ENCODE peak calls at places on chromosome 21, in five cellular contexts. O is spleen, M is lower lobe of right lung, T is thoracic aorta, K is right atrium auricular region. R is an unnamed sample.

GRCh38 chr21:34707876-34708325 is 39.1 kb downstream of the CLIC6 start:
- DNase-seq in O (no peak), M (no peak), T (no peak), K (no peak), R (no peak)

GRCh38 chr21:45954271-45954670 is 27.3 kb upstream of the COL6A1 start:
- DNase-seq in O (no peak), M (no peak), T (no peak), K (no peak), R (no peak)

GRCh38 chr21:35395728-35396127 is 346.6 kb upstream of the RUNX1 start:
- DNase-seq in O (no peak), M (no peak), T (no peak), K (no peak), R (no peak)

GRCh38 chr21:45575304-45575992 is 33.2 kb upstream of the SLC19A1 start:
- DNase-seq in O (peak; percentile 68), M (peak; percentile 30), T (no peak), K (no peak), R (peak; percentile 68)

GRCh38 chr21:45551316-45551715 is 9.1 kb upstream of the SLC19A1 start:
- DNase-seq in O (peak; percentile 53), M (peak; percentile 47), T (no peak), K (no peak), R (no peak)

GRCh38 chr21:31326478-31327247 is 17.4 kb downstream of the TIAM1 start:
- DNase-seq in O (no peak), M (no peak), T (no peak), K (no peak), R (no peak)

GRCh38 chr21:46117586-46118304 is 19.8 kb downstream of the COL6A2 start:
- DNase-seq in O (peak; percentile 66), M (peak; percentile 44), T (no peak), K (no peak), R (peak; percentile 71)

GRCh38 chr21:16644690-16645089 is 868.2 kb upstream of the CXADR start:
- DNase-seq in O (no peak), M (no peak), T (no peak), K (no peak), R (no peak)

GRCh38 chr21:34598931-34599400 is 15.9 kb downstream of the RCAN1 start:
- DNase-seq in O (no peak), M (no peak), T (no peak), K (no peak), R (no peak)

GRCh38 chr21:15604424-15604823 is 125.4 kb upstream of the USP25 start:
- DNase-seq in O (no peak), M (no peak), T (no peak), K (no peak), R (no peak)

GRCh38 chr21:46154955-46155513 is 345 bp downstream of the FTCD start:
- DNase-seq in O (no peak), M (peak; percentile 39), T (no peak), K (no peak), R (peak; percentile 59)

GRCh38 chr21:45017376-45017960 is 56.9 kb upstream of the ADARB1 start:
- DNase-seq in O (peak; percentile 31), M (no peak), T (no peak), K (no peak), R (no peak)

GRCh38 chr21:31862078-31862477 is 10.7 kb upstream of the HUNK start:
- DNase-seq in O (no peak), M (no peak), T (no peak), K (peak; percentile 1), R (peak; percentile 29)

GRCh38 chr21:36321325-36322082 is 1.5 kb downstream of the MORC3 start:
- DNase-seq in O (peak; percentile 22), M (no peak), T (no peak), K (peak; percentile 57), R (no peak)

GRCh38 chr21:45835301-45836267 is 146.0 kb upstream of the COL6A1 start:
- DNase-seq in O (no peak), M (no peak), T (no peak), K (no peak), R (no peak)

GRCh38 chr21:34360488-34361241 is 3.1 kb upstream of the KCNE2 start:
- DNase-seq in O (no peak), M (no peak), T (no peak), K (peak; percentile 40), R (peak; percentile 29)

GRCh38 chr21:46203203-46203600 is 18.9 kb upstream of the SPATC1L start:
- DNase-seq in O (no peak), M (peak; percentile 4), T (no peak), K (no peak), R (no peak)

GRCh38 chr21:32733356-32733755 is 5.5 kb upstream of the SYNJ1 start:
- DNase-seq in O (no peak), M (no peak), T (no peak), K (no peak), R (no peak)

GRCh38 chr21:19692231-19692630 is 1288.6 kb upstream of the TMPRSS15 start:
- DNase-seq in O (no peak), M (no peak), T (no peak), K (no peak), R (no peak)

GRCh38 chr21:21463456-21463855 is 465.2 kb downstream of the NCAM2 start:
- DNase-seq in O (no peak), M (no peak), T (no peak), K (no peak), R (no peak)

GRCh38 chr21:36005018-36005417 is 55.3 kb downstream of the SETD4 start:
- DNase-seq in O (no peak), M (no peak), T (no peak), K (no peak), R (no peak)

GRCh38 chr21:31366825-31367224 is 22.8 kb upstream of the TIAM1 start:
- DNase-seq in O (no peak), M (no peak), T (no peak), K (no peak), R (no peak)

GRCh38 chr21:16942703-16943102 is 570.1 kb upstream of the CXADR start:
- DNase-seq in O (no peak), M (no peak), T (no peak), K (no peak), R (no peak)

GRCh38 chr21:33196956-33197374 is 32.8 kb upstream of the IFNAR2 start:
- DNase-seq in O (no peak), M (peak; percentile 70), T (no peak), K (peak; percentile 84), R (no peak)

GRCh38 chr21:36553406-36553805 is 73.5 kb upstream of the CLDN14 start:
- DNase-seq in O (no peak), M (no peak), T (no peak), K (peak; percentile 48), R (no peak)

GRCh38 chr21:34795152-34796141 is 126.7 kb downstream of the CLIC6 start:
- DNase-seq in O (no peak), M (no peak), T (no peak), K (no peak), R (no peak)

GRCh38 chr21:23160914-23161313 is 2162.7 kb downstream of the NCAM2 start:
- DNase-seq in O (no peak), M (no peak), T (no peak), K (no peak), R (no peak)

DNA sequence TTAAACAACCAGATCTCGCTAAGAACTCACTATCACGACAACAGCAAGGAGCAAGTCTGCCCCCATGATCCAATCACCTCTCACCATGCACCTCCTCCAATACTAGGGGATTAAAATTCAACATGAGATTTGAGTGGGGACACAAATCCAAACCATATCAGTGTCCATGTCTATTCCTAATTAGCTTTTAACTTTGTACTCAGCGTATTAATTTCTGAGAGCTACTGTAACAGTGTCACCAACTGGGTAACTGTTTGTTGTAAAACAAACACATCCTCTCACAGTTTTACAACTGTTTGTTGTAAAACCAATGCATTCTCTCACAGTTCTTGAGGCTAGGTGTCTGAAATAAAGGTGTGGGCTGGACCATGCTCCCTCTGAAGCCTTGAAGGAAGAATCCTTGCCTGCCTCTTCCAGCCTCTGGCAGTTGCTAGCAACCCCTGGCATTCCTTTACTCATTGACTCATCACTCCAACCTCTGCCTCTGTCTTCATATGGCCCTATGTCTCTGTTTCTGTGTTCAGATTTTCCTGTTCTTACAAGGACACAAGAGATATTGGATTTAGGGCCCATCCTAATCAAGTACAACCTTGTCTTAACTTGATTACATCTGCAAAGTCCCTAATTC is 121.2 kb downstream of the LTN1 start:
- DNase-seq in O (no peak), M (no peak), T (no peak), K (no peak), R (no peak)
- TF ChIP-seq CTCF in O (no peak), M (no peak), T (no peak), K (no peak), R (no peak)

DNA sequence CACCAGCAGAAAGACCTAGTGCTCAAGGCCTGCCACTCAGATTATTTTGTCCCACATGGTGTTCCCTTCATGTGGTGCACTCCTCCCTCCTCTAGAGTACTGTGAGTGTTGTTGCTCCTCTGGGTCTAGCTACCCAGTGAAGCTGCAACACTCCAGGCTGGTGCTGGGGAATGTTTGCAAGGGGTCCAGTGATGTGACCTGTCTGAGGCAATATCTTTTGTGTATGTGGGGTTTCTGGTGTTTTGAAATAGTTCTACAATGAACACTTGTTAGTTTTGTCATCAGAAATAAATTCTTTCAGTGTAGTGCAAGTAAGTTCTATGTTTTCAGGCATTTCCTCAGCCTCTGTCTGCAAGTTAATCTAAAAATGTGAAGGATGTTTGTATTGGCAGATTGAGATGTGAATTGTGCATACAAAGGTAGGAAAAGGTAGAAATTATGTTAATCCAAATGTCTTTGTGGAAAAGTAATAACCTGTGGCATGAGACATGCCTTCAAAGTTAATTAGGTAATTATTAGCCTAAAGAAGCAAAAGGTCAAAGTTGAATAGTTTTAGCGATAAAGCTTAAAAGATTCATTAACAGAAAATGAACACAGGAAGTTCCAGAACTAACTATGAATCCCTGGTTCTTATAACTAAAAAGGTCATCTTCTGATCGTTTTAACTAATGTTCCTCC is 616.8 kb downstream of the LTN1 start:
- DNase-seq in O (no peak), M (no peak), T (no peak), K (no peak), R (no peak)
- H3K27ac ChIP-seq in O (no peak overlapping the region), M (no peak overlapping the region), T (peak overlapping the region; percentile 24), K (no peak overlapping the region), R (no peak overlapping the region)

DNA sequence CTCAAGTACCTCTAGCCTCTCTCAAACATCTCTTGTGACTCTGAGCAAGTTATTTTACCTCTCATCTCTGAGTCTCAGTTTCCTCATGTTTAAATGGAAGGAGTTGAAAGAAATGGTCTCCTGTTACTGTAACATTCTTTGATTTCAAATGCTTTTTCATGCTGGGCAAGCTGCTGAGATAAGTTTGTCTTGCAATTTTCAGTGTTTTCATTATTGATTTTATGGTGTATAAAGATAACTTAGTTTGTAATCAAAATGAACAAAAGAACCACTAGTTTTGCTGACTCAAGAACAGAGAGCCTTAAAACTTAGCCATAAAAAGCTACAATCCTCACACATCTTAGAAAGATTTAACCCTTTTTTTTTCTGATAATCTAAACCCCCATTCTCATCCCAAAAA is 4.5 kb downstream of the LIPI start:
- DNase-seq in O (no peak), M (no peak), T (no peak), K (no peak), R (no peak)
- H3K4me3 ChIP-seq in O (no peak overlapping the region), M (no peak overlapping the region), T (no peak overlapping the region), K (no peak overlapping the region), R (no peak overlapping the region)

DNA sequence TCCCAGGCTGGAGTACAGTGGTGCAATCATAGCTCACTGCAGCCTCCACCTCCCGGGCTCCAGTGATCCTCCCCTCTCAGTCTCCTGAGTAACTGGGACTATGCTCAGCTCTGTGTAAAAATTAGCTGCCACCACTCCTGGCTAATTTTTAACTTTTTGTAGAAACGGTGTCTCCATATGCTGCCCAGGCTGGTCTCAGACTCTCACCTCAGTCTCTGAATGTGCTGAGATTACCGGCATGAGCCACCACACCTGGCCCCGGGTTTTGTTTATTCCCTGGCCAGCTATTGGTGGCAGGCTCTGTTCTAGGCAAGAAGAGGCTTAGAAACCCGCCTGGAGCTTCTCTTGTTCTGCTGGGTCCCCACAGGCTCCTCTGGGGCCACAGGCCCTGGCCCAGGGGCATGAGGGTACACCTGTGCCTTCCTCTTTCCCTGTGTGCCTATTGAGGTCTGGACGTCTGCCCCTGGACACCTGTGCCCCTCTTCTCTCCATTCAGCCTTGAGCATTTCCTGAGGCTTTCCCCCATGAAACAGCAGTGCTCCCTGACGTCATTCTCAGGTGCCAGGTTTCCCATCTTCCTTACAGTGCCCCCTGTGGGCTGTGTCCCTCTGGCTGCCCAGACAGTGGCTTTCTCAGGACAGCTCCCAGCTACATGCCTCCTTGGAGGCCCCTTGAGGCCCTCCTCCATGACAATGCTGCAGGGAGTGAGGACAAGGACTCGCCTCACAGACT is 57.5 kb downstream of the PCP4 start:
- DNase-seq in O (no peak), M (no peak), T (no peak), K (no peak), R (no peak)
- TF ChIP-seq CTCF in O (no peak), M (no peak), T (no peak), K (no peak), R (no peak)